ENCODE peak calls at places on chromosomes 1 and 21, in eight cellular contexts. T, H, W, U, A, I, O and E are unnamed samples.

GRCh38 chr1:223727541-223727940 is 15.2 kb downstream of the CAPN2 start:
- DNase-seq in T (no peak), H (peak), W (no peak), U (no peak), A (no peak), I (no peak), O (no peak), E (no peak)

GRCh38 chr1:43975249-43975961 is 645 bp downstream of the ATP6V0B start:
- DNase-seq in T (no peak), H (no peak), W (peak), U (no peak), A (no peak), I (peak), O (no peak), E (peak)

GRCh38 chr21:16742116-16742515 is 770.7 kb upstream of the CXADR start:
- DNase-seq in T (no peak), H (no peak), W (no peak), U (no peak), A (no peak), I (no peak), O (peak), E (no peak)

GRCh38 chr1:152049291-152050073 is 12.7 kb upstream of the S100A11 start:
- DNase-seq in T (peak), H (peak), W (no peak), U (no peak), A (no peak), I (no peak), O (no peak), E (no peak)

GRCh38 chr21:33685613-33686197 is 43.4 kb downstream of the ITSN1 start:
- DNase-seq in T (peak), H (peak), W (no peak), U (peak), A (peak), I (no peak), O (no peak), E (no peak)

GRCh38 chr1:93079685-93080141 is 630 bp downstream of the MTF2 start:
- DNase-seq in T (peak), H (no peak), W (no peak), U (no peak), A (peak), I (no peak), O (peak), E (peak)

GRCh38 chr1:46039571-46040052 is 92.8 kb downstream of the PIK3R3 start:
- DNase-seq in T (peak), H (peak), W (no peak), U (no peak), A (no peak), I (no peak), O (no peak), E (no peak)

GRCh38 chr1:244353572-244354091 is 98.1 kb downstream of the ADSS2 start:
- DNase-seq in T (peak), H (peak), W (no peak), U (peak), A (peak), I (peak), O (no peak), E (no peak)

GRCh38 chr1:6961289-6961688 is 176.0 kb downstream of the CAMTA1 start:
- DNase-seq in T (no peak), H (no peak), W (no peak), U (no peak), A (no peak), I (no peak), O (no peak), E (peak)

GRCh38 chr21:15729346-15729673 is 472 bp upstream of the USP25 start:
- DNase-seq in T (peak), H (peak), W (no peak), U (no peak), A (no peak), I (no peak), O (no peak), E (no peak)

DNA sequence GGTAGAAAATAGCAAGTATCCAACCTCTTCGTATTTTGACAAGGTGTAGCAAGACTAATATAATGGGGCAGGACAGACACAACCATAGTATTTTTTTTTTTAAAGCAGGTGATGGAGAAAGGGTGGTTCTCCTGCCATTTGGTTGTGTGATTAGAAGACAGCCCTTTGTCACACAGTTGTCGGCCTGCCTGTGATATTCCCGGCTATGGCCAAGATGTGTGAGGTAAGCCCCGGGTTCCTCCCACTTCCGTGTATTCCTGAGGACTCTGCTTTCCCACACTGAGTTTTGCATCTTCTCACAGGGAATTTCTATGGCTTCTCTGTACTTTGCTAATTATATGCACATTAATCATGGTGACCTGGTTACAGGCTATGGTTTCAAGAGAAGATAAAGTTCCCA is 35.9 kb downstream of the ZNF496 start:
- DNase-seq in T (no peak), H (no peak), W (no peak), U (no peak), A (no peak), I (peak), O (no peak), E (no peak)
- H3K4me3 ChIP-seq in T (no peak), H (no peak), W (no peak), U (no peak), A (no peak), I (no peak), O (no peak), E (no peak)

DNA sequence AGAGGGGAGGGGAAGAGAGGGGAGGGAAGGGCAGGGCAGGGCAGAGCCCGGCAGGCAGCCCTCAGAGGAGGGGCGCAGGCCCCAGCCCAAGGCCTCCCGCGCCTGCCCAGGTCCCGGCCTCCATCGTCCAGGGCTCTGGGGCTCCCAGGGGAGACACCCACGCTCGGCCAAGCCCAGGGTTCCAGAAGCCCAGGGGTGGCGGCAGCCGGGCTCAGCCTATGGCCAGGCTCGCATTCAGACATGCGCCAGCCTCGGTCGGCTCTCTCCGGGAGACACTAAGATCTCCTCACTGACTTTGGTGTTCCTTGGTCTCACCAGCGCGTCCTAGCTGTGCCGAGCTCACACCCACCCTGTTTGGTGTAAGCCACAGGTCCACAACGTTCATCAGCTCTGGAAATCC is 7.1 kb upstream of the ANKRD65 start:
- DNase-seq in T (no peak), H (no peak), W (no peak), U (no peak), A (no peak), I (no peak), O (no peak), E (no peak)
- H3K4me3 ChIP-seq in T (no peak), H (no peak), W (no peak), U (no peak), A (no peak), I (no peak), O (no peak), E (no peak)

GRCh38 chr1:23864801-23865542 is 3.1 kb downstream of the FUCA1 start:
- DNase-seq in T (no peak), H (no peak), W (no peak), U (no peak), A (no peak), I (no peak), O (no peak), E (no peak)
- H3K4me3 ChIP-seq in T (no peak), H (no peak), W (no peak), U (no peak), A (no peak), I (no peak), O (no peak), E (no peak)

GRCh38 chr1:155017021-155017945 is 14.7 kb downstream of the ZBTB7B start:
- DNase-seq in T (peak), H (peak), W (peak), U (peak), A (peak), I (peak), O (peak), E (peak)

GRCh38 chr1:155017946-155018316 is 15.3 kb downstream of the ZBTB7B start:
- DNase-seq in T (no peak), H (no peak), W (no peak), U (no peak), A (no peak), I (no peak), O (peak), E (no peak)

GRCh38 chr1:155015527-155016230 is 13.1 kb downstream of the ZBTB7B start:
- DNase-seq in T (no peak), H (no peak), W (no peak), U (no peak), A (no peak), I (peak), O (peak), E (no peak)

GRCh38 chr1:155014709-155015508 is 12.3 kb downstream of the ZBTB7B start:
- DNase-seq in T (no peak), H (no peak), W (no peak), U (no peak), A (no peak), I (peak), O (peak), E (peak)

GRCh38 chr1:155016231-155016831 is 13.7 kb downstream of the ZBTB7B start:
- DNase-seq in T (no peak), H (no peak), W (no peak), U (no peak), A (no peak), I (peak), O (peak), E (peak)
- H3K4me3 ChIP-seq in T (no peak), H (no peak), W (peak), U (no peak), A (no peak), I (no peak), O (no peak), E (no peak)

DNA sequence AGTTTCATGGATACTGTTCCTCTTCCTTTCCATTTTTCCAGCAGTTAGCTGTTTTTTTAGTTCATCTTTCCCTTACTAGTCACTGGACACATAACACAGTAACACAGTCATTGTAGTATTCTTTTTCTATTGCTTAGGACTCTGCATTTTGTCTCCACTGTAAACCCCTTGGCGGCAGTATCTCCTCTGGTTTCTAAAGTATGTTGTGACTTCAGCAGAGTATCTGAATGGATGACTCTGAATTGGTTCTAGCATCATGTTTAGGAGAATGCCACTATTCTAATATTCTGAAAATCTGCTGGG is 2.2 kb downstream of the CDC7 start:
- DNase-seq in T (no peak), H (peak), W (no peak), U (peak), A (peak), I (no peak), O (no peak), E (no peak)
- H3K4me3 ChIP-seq in T (no peak), H (peak), W (no peak), U (no peak), A (no peak), I (no peak), O (no peak), E (no peak)

GRCh38 chr21:41952568-41953248 is 1.1 kb downstream of the C2CD2 start:
- DNase-seq in T (no peak), H (no peak), W (no peak), U (no peak), A (no peak), I (no peak), O (no peak), E (no peak)

GRCh38 chr21:41953831-41954653 is at the start of gene C2CD2:
- DNase-seq in T (no peak), H (peak), W (no peak), U (no peak), A (peak), I (no peak), O (peak), E (peak)

GRCh38 chr21:41950941-41951408 is 2.8 kb downstream of the C2CD2 start:
- DNase-seq in T (no peak), H (no peak), W (no peak), U (no peak), A (no peak), I (no peak), O (no peak), E (no peak)

GRCh38 chr21:41953249-41953830 is 478 bp downstream of the C2CD2 start:
- DNase-seq in T (no peak), H (no peak), W (no peak), U (no peak), A (peak), I (no peak), O (peak), E (peak)

DNA sequence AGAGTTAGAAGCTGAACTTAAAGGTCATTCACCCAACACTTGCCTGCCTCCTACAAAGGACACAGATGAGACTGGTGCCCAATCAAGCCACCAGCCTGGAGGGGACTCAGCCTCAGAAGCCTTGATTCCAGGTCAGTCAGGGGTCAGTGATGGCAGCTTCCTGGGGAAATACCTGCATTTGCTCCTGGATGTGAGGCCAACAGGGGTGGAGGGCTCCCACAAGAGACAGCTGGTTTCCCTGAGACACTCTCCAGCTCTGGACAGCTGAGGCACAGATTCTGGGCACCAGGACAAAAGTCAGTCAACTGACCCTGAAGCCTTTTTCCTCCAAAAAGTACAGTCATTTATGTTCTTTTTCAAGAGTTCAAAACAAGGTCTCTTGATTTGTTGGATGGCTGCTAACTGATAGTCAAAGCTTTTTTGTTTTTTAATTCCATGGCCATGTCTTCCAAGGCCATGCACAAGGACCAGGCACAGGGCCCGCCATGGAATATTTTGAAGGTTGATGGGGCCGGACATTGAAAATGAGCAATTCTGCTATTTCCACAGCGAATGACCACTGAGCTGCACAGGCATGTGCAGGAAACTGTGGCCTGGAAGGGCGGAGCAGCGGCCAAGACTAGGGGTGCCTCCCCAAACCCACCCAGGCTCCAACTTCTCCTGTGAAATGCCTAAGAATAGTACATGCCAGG is 1.8 kb downstream of the C2CD2 start:
- DNase-seq in T (no peak), H (no peak), W (no peak), U (no peak), A (no peak), I (no peak), O (no peak), E (no peak)
- H3K4me3 ChIP-seq in T (no peak), H (peak), W (no peak), U (peak), A (no peak), I (no peak), O (no peak), E (peak)

GRCh38 chr1:56838726-56839125 is 15.9 kb upstream of the C8A start:
- DNase-seq in T (peak), H (peak), W (no peak), U (peak), A (no peak), I (no peak), O (no peak), E (no peak)

GRCh38 chr1:56845343-56845742 is 9.3 kb upstream of the C8A start:
- DNase-seq in T (no peak), H (no peak), W (no peak), U (no peak), A (no peak), I (no peak), O (no peak), E (no peak)

GRCh38 chr1:56844709-56845108 is 9.9 kb upstream of the C8A start:
- DNase-seq in T (no peak), H (no peak), W (no peak), U (no peak), A (no peak), I (no peak), O (no peak), E (no peak)
- H3K4me3 ChIP-seq in T (no peak), H (no peak), W (no peak), U (no peak), A (no peak), I (no peak), O (no peak), E (no peak)

DNA sequence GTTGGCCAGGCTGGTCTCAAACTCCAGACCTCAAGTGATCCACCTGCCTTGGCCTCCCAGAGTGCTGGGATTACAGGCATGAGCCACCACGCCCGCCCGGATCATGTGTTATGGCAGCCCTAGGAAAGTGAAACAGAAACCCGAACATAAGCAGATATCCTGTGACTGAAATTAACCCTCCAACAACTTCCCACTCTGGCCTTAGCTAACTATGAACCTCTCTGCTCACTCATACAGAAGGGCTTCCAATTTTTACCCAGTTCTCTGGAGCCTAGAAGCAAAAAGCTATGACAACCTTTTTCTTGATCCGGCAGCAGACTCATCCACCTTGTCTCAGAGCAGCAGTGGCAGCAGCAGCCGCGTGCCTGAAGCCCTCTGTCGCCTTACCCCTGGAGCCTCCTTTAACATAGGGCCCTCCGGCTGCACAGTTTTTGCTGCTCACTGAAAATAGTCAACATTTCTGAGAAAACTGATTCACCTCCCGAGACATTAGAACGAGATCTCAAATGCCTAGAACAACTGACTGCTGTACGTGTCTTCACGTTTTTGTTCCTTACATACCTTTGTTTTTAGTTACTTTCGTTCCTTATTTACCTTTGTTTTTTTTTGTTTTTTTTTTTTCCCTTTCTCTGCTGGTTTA is 9.3 kb downstream of the CBR1 start:
- DNase-seq in T (no peak), H (peak), W (peak), U (peak), A (no peak), I (no peak), O (no peak), E (no peak)
- H3K4me3 ChIP-seq in T (no peak), H (no peak), W (peak), U (no peak), A (no peak), I (no peak), O (no peak), E (no peak)

DNA sequence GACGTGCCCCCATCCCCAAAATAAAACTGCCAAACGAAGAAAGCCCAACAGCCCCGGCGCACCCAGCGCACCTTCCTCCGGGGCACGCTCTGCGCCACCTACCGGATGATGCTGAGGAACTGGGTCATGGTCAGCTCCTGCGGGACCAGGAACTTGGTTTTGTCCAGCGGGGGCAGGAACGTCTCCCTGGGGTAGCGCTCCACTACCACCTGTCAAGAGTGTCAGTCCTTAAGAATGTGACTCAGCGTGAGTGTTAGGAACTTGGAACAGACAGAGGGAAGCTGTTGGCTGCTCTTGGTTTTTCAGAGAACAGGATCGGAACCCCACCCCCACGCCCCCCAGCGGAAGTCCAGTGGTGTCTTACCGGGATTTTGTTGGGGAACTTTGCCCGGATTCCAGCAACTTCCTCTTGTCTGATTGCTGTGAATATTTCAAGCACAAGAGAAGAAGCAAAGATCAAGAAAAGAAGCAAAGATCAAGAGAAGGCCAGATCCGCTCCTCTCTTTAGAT is 431 bp downstream of the MAP1LC3C start:
- DNase-seq in T (peak), H (peak), W (peak), U (peak), A (peak), I (peak), O (peak), E (peak)
- H3K4me3 ChIP-seq in T (no peak), H (no peak), W (peak), U (peak), A (no peak), I (no peak), O (peak), E (peak)